ENCODE peak calls at places on chromosomes 11 and 22, in six cellular contexts. One of them, this sample, is unnamed.
A peak's percentile ranks its signal among the peaks of the same experiment; 100 is the strongest.

GRCh38 chr22:20918663-20919220 is 1.5 kb downstream of the CRKL start:
- DNase-seq in Calu3: no peak
- DNase-seq in spleen: peak; percentile 51
- DNase-seq in HFFc6: no peak
- DNase-seq in chondrocyte: no peak
- DNase-seq in GM13976: no peak
- DNase-seq in this sample: no peak

GRCh38 chr11:119977881-119978280 is 160.0 kb downstream of the TRIM29 start:
- DNase-seq in Calu3: no peak
- DNase-seq in chondrocyte: no peak
- DNase-seq in HFFc6: no peak
- DNase-seq in GM13976: no peak
- DNase-seq in spleen: no peak
- DNase-seq in this sample: no peak

GRCh38 chr11:122664188-122664587 is 8.7 kb downstream of the UBASH3B start:
- DNase-seq in Calu3: no peak
- DNase-seq in chondrocyte: no peak
- DNase-seq in HFFc6: no peak
- DNase-seq in spleen: no peak
- DNase-seq in GM13976: no peak
- DNase-seq in this sample: no peak

GRCh38 chr11:128905345-128906184 is 14.4 kb downstream of the KCNJ5 start:
- DNase-seq in spleen: no peak
- DNase-seq in Calu3: peak; percentile 69
- DNase-seq in GM13976: peak; percentile 77
- DNase-seq in HFFc6: peak; percentile 4
- DNase-seq in chondrocyte: no peak
- DNase-seq in this sample: peak; percentile 37

GRCh38 chr11:112477929-112478317 is 217.3 kb upstream of the PLET1 start:
- DNase-seq in GM13976: no peak
- DNase-seq in HFFc6: no peak
- DNase-seq in spleen: no peak
- DNase-seq in Calu3: no peak
- DNase-seq in chondrocyte: no peak
- DNase-seq in this sample: no peak

GRCh38 chr11:45104790-45105084 is 41.7 kb upstream of the PRDM11 start:
- DNase-seq in spleen: no peak
- DNase-seq in chondrocyte: no peak
- DNase-seq in HFFc6: no peak
- DNase-seq in GM13976: no peak
- DNase-seq in Calu3: no peak
- DNase-seq in this sample: no peak

GRCh38 chr11:64858467-64859401 is 14.3 kb upstream of the CDC42BPG start:
- DNase-seq in Calu3: no peak
- DNase-seq in HFFc6: no peak
- DNase-seq in spleen: peak; percentile 94
- DNase-seq in chondrocyte: peak; percentile 78
- DNase-seq in GM13976: no peak
- DNase-seq in this sample: no peak

GRCh38 chr22:24440718-24441405 is 13.5 kb downstream of the ADORA2A start:
- DNase-seq in spleen: peak; percentile 79
- DNase-seq in chondrocyte: peak; percentile 83
- DNase-seq in Calu3: no peak
- DNase-seq in HFFc6: no peak
- DNase-seq in GM13976: no peak
- DNase-seq in this sample: no peak

GRCh38 chr11:74453373-74453975 is 13.9 kb downstream of the KCNE3 start:
- DNase-seq in Calu3: peak; percentile 78
- DNase-seq in HFFc6: peak; percentile 25
- DNase-seq in spleen: peak; percentile 88
- DNase-seq in GM13976: peak; percentile 61
- DNase-seq in chondrocyte: no peak
- DNase-seq in this sample: peak; percentile 82

GRCh38 chr11:57210731-57211335 is 26.2 kb downstream of the APLNR start:
- DNase-seq in GM13976: no peak
- DNase-seq in chondrocyte: no peak
- DNase-seq in spleen: peak; percentile 86
- DNase-seq in Calu3: no peak
- DNase-seq in HFFc6: no peak
- DNase-seq in this sample: no peak

GRCh38 chr11:62148271-62148980 is 24.6 kb downstream of the INCENP start:
- DNase-seq in spleen: peak; percentile 51
- DNase-seq in GM13976: no peak
- DNase-seq in Calu3: no peak
- DNase-seq in chondrocyte: peak; percentile 74
- DNase-seq in HFFc6: no peak
- DNase-seq in this sample: no peak

GRCh38 chr11:69949327-69949726 is 128.8 kb upstream of the ANO1 start:
- DNase-seq in chondrocyte: peak; percentile 56
- DNase-seq in GM13976: no peak
- DNase-seq in HFFc6: peak; percentile 81
- DNase-seq in Calu3: peak; percentile 94
- DNase-seq in spleen: peak; percentile 27
- DNase-seq in this sample: peak; percentile 93

GRCh38 chr22:46043816-46044717 is 67.1 kb upstream of the WNT7B start:
- DNase-seq in HFFc6: no peak
- DNase-seq in Calu3: no peak
- DNase-seq in chondrocyte: peak; percentile 86
- DNase-seq in spleen: peak; percentile 82
- DNase-seq in GM13976: no peak
- DNase-seq in this sample: peak; percentile 48

GRCh38 chr11:117874253-117874909 is 2.1 kb downstream of the FXYD6 start:
- DNase-seq in chondrocyte: no peak
- DNase-seq in HFFc6: no peak
- DNase-seq in Calu3: no peak
- DNase-seq in spleen: no peak
- DNase-seq in GM13976: no peak
- DNase-seq in this sample: no peak

GRCh38 chr11:101323997-101324396 is 194.4 kb upstream of the PGR start:
- DNase-seq in HFFc6: no peak
- DNase-seq in chondrocyte: no peak
- DNase-seq in spleen: no peak
- DNase-seq in GM13976: no peak
- DNase-seq in Calu3: no peak
- DNase-seq in this sample: peak; percentile 3
- TF ChIP-seq CTCF in HFFc6: no peak
- TF ChIP-seq CTCF in chondrocyte: peak; percentile 24
- TF ChIP-seq CTCF in spleen: no peak
- TF ChIP-seq CTCF in GM13976: no peak
- TF ChIP-seq CTCF in Calu3: no peak
- TF ChIP-seq CTCF in this sample: no peak

GRCh38 chr22:37065961-37066360 is 14.4 kb downstream of the KCTD17 start:
- DNase-seq in Calu3: no peak
- DNase-seq in GM13976: no peak
- DNase-seq in HFFc6: no peak
- DNase-seq in spleen: no peak
- DNase-seq in chondrocyte: no peak
- DNase-seq in this sample: no peak
- TF ChIP-seq CTCF in Calu3: no peak
- TF ChIP-seq CTCF in GM13976: no peak
- TF ChIP-seq CTCF in HFFc6: no peak
- TF ChIP-seq CTCF in spleen: no peak
- TF ChIP-seq CTCF in chondrocyte: no peak
- TF ChIP-seq CTCF in this sample: no peak

GRCh38 chr11:68632802-68633201 is 51.5 kb upstream of the GAL start:
- DNase-seq in chondrocyte: no peak
- DNase-seq in HFFc6: peak; percentile 24
- DNase-seq in spleen: no peak
- DNase-seq in GM13976: no peak
- DNase-seq in Calu3: peak; percentile 68
- DNase-seq in this sample: peak; percentile 77
- TF ChIP-seq CTCF in chondrocyte: peak; percentile 78
- TF ChIP-seq CTCF in HFFc6: peak; percentile 75
- TF ChIP-seq CTCF in spleen: peak; percentile 19
- TF ChIP-seq CTCF in GM13976: peak; percentile 47
- TF ChIP-seq CTCF in Calu3: peak; percentile 30
- TF ChIP-seq CTCF in this sample: peak; percentile 64

DNA sequence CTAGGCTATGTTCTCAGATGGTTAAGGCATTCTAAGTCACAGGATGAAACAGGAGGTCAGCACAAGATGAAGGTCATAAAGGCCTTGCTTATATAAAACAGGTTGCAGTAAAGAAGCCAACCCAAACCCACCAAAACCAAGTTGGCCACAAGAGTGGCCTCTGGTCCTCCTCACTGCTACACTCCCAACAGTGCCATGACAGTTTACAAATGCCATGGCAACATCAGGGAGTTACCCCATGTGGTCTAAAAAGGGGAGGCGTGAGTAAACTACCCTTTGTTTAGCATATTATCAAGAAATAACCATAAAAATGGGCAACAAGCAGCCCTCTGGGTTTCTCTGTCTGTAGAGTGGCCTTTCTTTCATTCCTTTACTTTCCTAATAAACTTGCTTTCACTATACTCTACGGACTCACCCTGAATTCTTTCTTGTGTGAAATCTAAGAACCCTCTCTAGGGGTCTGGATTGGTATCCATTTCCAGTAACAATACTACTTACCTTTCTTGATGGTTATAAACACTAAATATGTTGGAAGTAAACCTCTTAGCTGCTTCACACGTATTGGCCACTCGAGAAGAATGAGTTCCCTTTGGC is 1237.9 kb downstream of the FAM181B start:
- DNase-seq in spleen: no peak
- DNase-seq in HFFc6: no peak
- DNase-seq in Calu3: no peak
- DNase-seq in GM13976: no peak
- DNase-seq in chondrocyte: no peak
- DNase-seq in this sample: no peak
- TF ChIP-seq CTCF in spleen: no peak
- TF ChIP-seq CTCF in HFFc6: no peak
- TF ChIP-seq CTCF in Calu3: no peak
- TF ChIP-seq CTCF in GM13976: no peak
- TF ChIP-seq CTCF in chondrocyte: no peak
- TF ChIP-seq CTCF in this sample: no peak

DNA sequence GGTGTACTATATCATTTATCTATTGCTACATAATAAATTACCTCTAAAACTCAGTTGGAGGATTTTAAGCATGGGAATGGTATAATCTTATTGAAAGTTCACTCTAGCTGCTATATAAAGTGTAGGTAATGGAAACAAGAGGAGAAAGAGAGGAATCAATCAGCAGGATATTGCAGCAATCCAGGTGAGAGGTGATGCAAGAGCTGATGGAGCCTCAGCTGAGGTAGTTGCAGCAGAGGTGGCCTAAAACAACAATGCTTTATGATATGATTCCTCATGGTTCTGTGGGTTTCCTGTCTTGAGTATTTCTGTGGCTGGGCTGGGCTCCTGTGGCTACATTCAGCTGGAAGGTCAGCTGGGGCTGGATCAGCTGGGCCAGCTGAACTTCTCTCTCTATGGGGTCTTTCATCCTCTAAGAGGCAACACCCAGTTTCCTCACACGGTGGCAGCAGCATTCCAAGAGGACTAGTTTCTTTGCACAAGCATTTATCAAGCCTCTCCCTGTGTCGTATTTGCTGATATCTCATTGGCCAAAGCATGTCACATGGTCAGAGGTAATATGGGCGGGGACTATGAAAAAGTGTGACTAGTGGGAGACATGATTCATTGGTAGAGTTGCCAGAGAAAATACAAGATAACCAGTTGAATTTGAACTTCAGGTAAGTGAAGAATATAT is 135.4 kb upstream of the LARGE1 start:
- DNase-seq in spleen: no peak
- DNase-seq in GM13976: no peak
- DNase-seq in Calu3: no peak
- DNase-seq in HFFc6: no peak
- DNase-seq in chondrocyte: no peak
- DNase-seq in this sample: peak; percentile 3
- TF ChIP-seq CTCF in spleen: no peak
- TF ChIP-seq CTCF in GM13976: no peak
- TF ChIP-seq CTCF in Calu3: no peak
- TF ChIP-seq CTCF in HFFc6: no peak
- TF ChIP-seq CTCF in chondrocyte: peak; percentile 45
- TF ChIP-seq CTCF in this sample: no peak

GRCh38 chr11:7846003-7846402 is 49.3 kb upstream of the OR5P2 start:
- DNase-seq in chondrocyte: no peak
- DNase-seq in HFFc6: no peak
- DNase-seq in Calu3: no peak
- DNase-seq in GM13976: no peak
- DNase-seq in spleen: no peak
- DNase-seq in this sample: peak; percentile 10

DNA sequence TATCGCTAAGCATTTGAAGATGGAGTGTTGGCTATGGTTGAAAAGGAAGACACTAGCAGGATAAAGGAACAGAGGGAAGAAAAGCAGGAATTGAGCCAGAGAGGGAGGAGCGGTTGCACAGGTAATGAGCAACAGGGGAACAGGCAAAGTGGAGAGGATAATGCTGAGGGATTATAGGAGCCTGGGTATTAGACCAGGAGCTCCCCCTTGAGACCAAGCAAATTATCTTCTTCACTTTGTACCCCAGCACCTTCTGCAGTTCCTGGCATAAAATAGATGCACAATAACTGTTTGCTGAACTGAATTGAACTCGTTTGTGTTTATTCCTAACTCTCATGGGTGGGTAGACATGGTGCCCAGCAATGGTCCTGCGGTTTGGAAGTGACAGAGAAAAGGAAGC is 54.6 kb upstream of the OR5P2 start:
- DNase-seq in chondrocyte: no peak
- DNase-seq in HFFc6: no peak
- DNase-seq in spleen: no peak
- DNase-seq in GM13976: no peak
- DNase-seq in Calu3: peak; percentile 6
- DNase-seq in this sample: no peak
- TF ChIP-seq CTCF in chondrocyte: no peak
- TF ChIP-seq CTCF in HFFc6: no peak
- TF ChIP-seq CTCF in spleen: no peak
- TF ChIP-seq CTCF in GM13976: no peak
- TF ChIP-seq CTCF in Calu3: no peak
- TF ChIP-seq CTCF in this sample: no peak

GRCh38 chr11:134537941-134538340 is 125.9 kb upstream of the B3GAT1 start:
- DNase-seq in spleen: no peak
- DNase-seq in chondrocyte: no peak
- DNase-seq in GM13976: no peak
- DNase-seq in HFFc6: no peak
- DNase-seq in Calu3: no peak
- DNase-seq in this sample: no peak

GRCh38 chr11:134536677-134537076 is 124.6 kb upstream of the B3GAT1 start:
- DNase-seq in chondrocyte: no peak
- DNase-seq in GM13976: no peak
- DNase-seq in HFFc6: no peak
- DNase-seq in spleen: no peak
- DNase-seq in Calu3: no peak
- DNase-seq in this sample: no peak

GRCh38 chr11:134537296-134537695 is 125.3 kb upstream of the B3GAT1 start:
- DNase-seq in Calu3: no peak
- DNase-seq in spleen: no peak
- DNase-seq in chondrocyte: no peak
- DNase-seq in HFFc6: no peak
- DNase-seq in GM13976: no peak
- DNase-seq in this sample: no peak

GRCh38 chr11:134535029-134536025 is 123.3 kb upstream of the B3GAT1 start:
- DNase-seq in chondrocyte: peak; percentile 68
- DNase-seq in GM13976: no peak
- DNase-seq in HFFc6: no peak
- DNase-seq in spleen: no peak
- DNase-seq in Calu3: no peak
- DNase-seq in this sample: no peak

DNA sequence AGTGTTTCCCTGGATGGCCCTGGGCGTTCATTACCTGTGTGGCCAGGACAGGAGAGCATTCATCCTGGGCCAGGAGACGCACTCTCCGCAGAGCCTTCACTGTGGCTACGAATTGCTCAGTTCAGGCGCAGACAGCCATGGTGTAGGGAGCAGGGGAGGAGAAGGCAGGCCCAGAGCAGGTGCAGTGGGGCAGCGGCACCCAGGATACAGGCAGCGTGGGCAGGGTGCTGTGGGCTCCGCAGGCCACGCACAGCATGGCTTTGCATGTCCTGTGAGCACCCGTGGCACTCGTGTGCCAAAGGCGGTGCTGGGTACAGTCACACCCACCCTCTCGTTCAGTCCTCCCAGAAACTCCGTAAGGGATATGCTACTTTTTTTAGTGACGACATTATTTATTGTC is 124.2 kb upstream of the B3GAT1 start:
- DNase-seq in GM13976: no peak
- DNase-seq in spleen: no peak
- DNase-seq in Calu3: no peak
- DNase-seq in chondrocyte: no peak
- DNase-seq in HFFc6: no peak
- DNase-seq in this sample: no peak
- TF ChIP-seq CTCF in GM13976: no peak
- TF ChIP-seq CTCF in spleen: no peak
- TF ChIP-seq CTCF in Calu3: no peak
- TF ChIP-seq CTCF in chondrocyte: no peak
- TF ChIP-seq CTCF in HFFc6: no peak
- TF ChIP-seq CTCF in this sample: no peak